ENCODE peak calls at places on chromosomes 3 and 15, in ten cellular contexts. T is AG09309; O is AG08395; S is right atrium auricular region; P is occipital lobe; J is heart left ventricle; B is stimulated activated CD4-positive, alpha-beta T cell treated with anti-CD3 and anti-CD28 coated beads, Interleukin-1b, Interleukin-23, amount 100 ng/mL, for 48 hours; L is mucosa of descending colon; F is natural killer cell treated with Interleukin-12 subunit alpha and Interleukin-12 subunit beta and Interleukin-15 and Interleukin-18, amount 100 ng/mL, for 72 hours; Y is heart right ventricle. W is an unnamed sample.

GRCh38 chr3:141812091-141812490 is 48.9 kb downstream of the GRK7 start:
- DNase-seq in T (no peak), O (no peak), S (no peak), P (no peak), J (no peak), B (no peak), L (no peak), F (no peak), Y (no peak), W (no peak)

GRCh38 chr3:122456074-122456473 is 40.2 kb upstream of the WDR5B start:
- DNase-seq in T (no peak), O (no peak), S (no peak), P (no peak), J (no peak), B (no peak), L (no peak), F (no peak), Y (no peak), W (no peak)

GRCh38 chr3:62028236-62028635 is 345.1 kb downstream of the FEZF2 start:
- DNase-seq in T (no peak), O (no peak), S (no peak), P (no peak), J (no peak), B (no peak), L (no peak), F (no peak), Y (no peak), W (peak; percentile 78)

GRCh38 chr3:31596176-31596575 is 63.5 kb downstream of the STT3B start:
- DNase-seq in T (no peak), O (no peak), S (no peak), P (no peak), J (no peak), B (no peak), L (no peak), F (no peak), Y (no peak), W (no peak)

GRCh38 chr15:91073768-91074167 is 26.3 kb upstream of the SV2B start:
- DNase-seq in T (no peak), O (no peak), S (no peak), P (no peak), J (no peak), B (no peak), L (no peak), F (no peak), Y (no peak), W (no peak)

GRCh38 chr15:90638241-90638691 is 78.9 kb upstream of the BLM start:
- DNase-seq in T (no peak), O (no peak), S (no peak), P (no peak), J (no peak), B (no peak), L (no peak), F (no peak), Y (no peak), W (peak; percentile 7)

GRCh38 chr3:136211547-136211946 is 15.4 kb upstream of the MSL2 start:
- DNase-seq in T (no peak), O (no peak), S (no peak), P (no peak), J (no peak), B (no peak), L (no peak), F (no peak), Y (no peak), W (no peak)

GRCh38 chr3:110710605-110711004 is 361.0 kb upstream of the NECTIN3 start:
- DNase-seq in T (no peak), O (no peak), S (no peak), P (no peak), J (no peak), B (no peak), L (no peak), F (no peak), Y (no peak), W (no peak)

GRCh38 chr3:185401319-185401955 is 38.5 kb downstream of the MAP3K13 start:
- DNase-seq in T (no peak), O (no peak), S (no peak), P (no peak), J (no peak), B (no peak), L (no peak), F (no peak), Y (no peak), W (no peak)

W was measured in retinal pigment epithelial cell.